ENCODE peak calls at places on chromosomes 11 and 22, in seven cellular contexts. One of them, this sample, is unnamed.

GRCh38 chr11:34623463-34623862 is 2.6 kb downstream of the EHF start:
- DNase-seq in progenitor cell of endocrine pancreas: no peak
- DNase-seq in WERI-Rb-1: no peak
- DNase-seq in cardiac fibroblast: no peak
- DNase-seq in HL-60: no peak
- DNase-seq in IMR-90: no peak
- DNase-seq in endothelial cell of umbilical vein: no peak
- DNase-seq in this sample: no peak

GRCh38 chr11:119896387-119897045 is 167.5 kb upstream of the NECTIN1 start:
- DNase-seq in cardiac fibroblast: no peak
- DNase-seq in endothelial cell of umbilical vein: no peak
- DNase-seq in HL-60: no peak
- DNase-seq in progenitor cell of endocrine pancreas: no peak
- DNase-seq in IMR-90: no peak
- DNase-seq in WERI-Rb-1: no peak
- DNase-seq in this sample: no peak

GRCh38 chr22:20316217-20316843 is 3.5 kb downstream of the DGCR6L start:
- DNase-seq in cardiac fibroblast: no peak
- DNase-seq in endothelial cell of umbilical vein: no peak
- DNase-seq in IMR-90: no peak
- DNase-seq in HL-60: no peak
- DNase-seq in progenitor cell of endocrine pancreas: no peak
- DNase-seq in WERI-Rb-1: no peak
- DNase-seq in this sample: no peak

GRCh38 chr11:64400667-64401066 is 41.7 kb downstream of the RPS6KA4 start:
- DNase-seq in IMR-90: no peak
- DNase-seq in WERI-Rb-1: no peak
- DNase-seq in progenitor cell of endocrine pancreas: no peak
- DNase-seq in endothelial cell of umbilical vein: no peak
- DNase-seq in cardiac fibroblast: no peak
- DNase-seq in HL-60: no peak
- DNase-seq in this sample: no peak

GRCh38 chr11:130839950-130840666 is 76.2 kb downstream of the SNX19 start:
- DNase-seq in endothelial cell of umbilical vein: no peak
- DNase-seq in progenitor cell of endocrine pancreas: no peak
- DNase-seq in WERI-Rb-1: no peak
- DNase-seq in cardiac fibroblast: peak; percentile 87
- DNase-seq in IMR-90: peak; percentile 56
- DNase-seq in HL-60: no peak
- DNase-seq in this sample: no peak

GRCh38 chr22:44703269-44703870 is 1.4 kb downstream of the PRR5 start:
- DNase-seq in IMR-90: no peak
- DNase-seq in WERI-Rb-1: no peak
- DNase-seq in progenitor cell of endocrine pancreas: no peak
- DNase-seq in endothelial cell of umbilical vein: no peak
- DNase-seq in HL-60: no peak
- DNase-seq in cardiac fibroblast: no peak
- DNase-seq in this sample: no peak

GRCh38 chr22:50157976-50158375 is 12.6 kb upstream of the PANX2 start:
- DNase-seq in HL-60: no peak
- DNase-seq in progenitor cell of endocrine pancreas: no peak
- DNase-seq in IMR-90: no peak
- DNase-seq in endothelial cell of umbilical vein: no peak
- DNase-seq in cardiac fibroblast: no peak
- DNase-seq in WERI-Rb-1: no peak
- DNase-seq in this sample: no peak

GRCh38 chr11:77223797-77224196 is 77.7 kb downstream of the GDPD4 start:
- DNase-seq in HL-60: no peak
- DNase-seq in IMR-90: no peak
- DNase-seq in WERI-Rb-1: peak; percentile 89
- DNase-seq in progenitor cell of endocrine pancreas: no peak
- DNase-seq in endothelial cell of umbilical vein: no peak
- DNase-seq in cardiac fibroblast: no peak
- DNase-seq in this sample: no peak

GRCh38 chr11:104653011-104653806 is 245.1 kb downstream of the CASP12 start:
- DNase-seq in endothelial cell of umbilical vein: no peak
- DNase-seq in progenitor cell of endocrine pancreas: no peak
- DNase-seq in cardiac fibroblast: peak; percentile 29
- DNase-seq in WERI-Rb-1: no peak
- DNase-seq in HL-60: peak; percentile 61
- DNase-seq in IMR-90: no peak
- DNase-seq in this sample: no peak

GRCh38 chr11:62770778-62771143 is 435 bp upstream of the TAF6L start:
- DNase-seq in cardiac fibroblast: no peak
- DNase-seq in endothelial cell of umbilical vein: no peak
- DNase-seq in progenitor cell of endocrine pancreas: no peak
- DNase-seq in HL-60: no peak
- DNase-seq in WERI-Rb-1: peak; percentile 26
- DNase-seq in IMR-90: no peak
- DNase-seq in this sample: no peak

GRCh38 chr11:721913-722811 is 16.1 kb downstream of the EPS8L2 start:
- DNase-seq in IMR-90: no peak
- DNase-seq in cardiac fibroblast: no peak
- DNase-seq in HL-60: peak; percentile 39
- DNase-seq in endothelial cell of umbilical vein: no peak
- DNase-seq in WERI-Rb-1: peak; percentile 53
- DNase-seq in progenitor cell of endocrine pancreas: no peak
- DNase-seq in this sample: no peak

GRCh38 chr11:31844351-31844750 is 33.2 kb upstream of the PAX6 start:
- DNase-seq in IMR-90: no peak
- DNase-seq in progenitor cell of endocrine pancreas: no peak
- DNase-seq in cardiac fibroblast: no peak
- DNase-seq in endothelial cell of umbilical vein: no peak
- DNase-seq in HL-60: no peak
- DNase-seq in WERI-Rb-1: no peak
- DNase-seq in this sample: peak; percentile 8

GRCh38 chr11:129440028-129440630 is 64.5 kb downstream of the BARX2 start:
- DNase-seq in IMR-90: no peak
- DNase-seq in endothelial cell of umbilical vein: no peak
- DNase-seq in HL-60: no peak
- DNase-seq in progenitor cell of endocrine pancreas: no peak
- DNase-seq in cardiac fibroblast: no peak
- DNase-seq in WERI-Rb-1: no peak
- DNase-seq in this sample: no peak

GRCh38 chr11:116600930-116601329 is 171.9 kb downstream of the BUD13 start:
- DNase-seq in WERI-Rb-1: peak; percentile 23
- DNase-seq in progenitor cell of endocrine pancreas: no peak
- DNase-seq in endothelial cell of umbilical vein: no peak
- DNase-seq in HL-60: no peak
- DNase-seq in IMR-90: no peak
- DNase-seq in cardiac fibroblast: no peak
- DNase-seq in this sample: no peak

GRCh38 chr22:24803064-24803542 is 2.9 kb upstream of the SGSM1 start:
- DNase-seq in progenitor cell of endocrine pancreas: peak; percentile 62
- DNase-seq in WERI-Rb-1: peak; percentile 71
- DNase-seq in endothelial cell of umbilical vein: peak; percentile 38
- DNase-seq in HL-60: peak; percentile 1
- DNase-seq in cardiac fibroblast: peak; percentile 39
- DNase-seq in IMR-90: peak; percentile 12
- DNase-seq in this sample: no peak

GRCh38 chr11:120184946-120185677 is 25.7 kb upstream of the OAF start:
- DNase-seq in progenitor cell of endocrine pancreas: no peak
- DNase-seq in cardiac fibroblast: peak; percentile 51
- DNase-seq in endothelial cell of umbilical vein: no peak
- DNase-seq in HL-60: no peak
- DNase-seq in IMR-90: peak; percentile 48
- DNase-seq in WERI-Rb-1: no peak
- DNase-seq in this sample: no peak

GRCh38 chr22:37392929-37393328 is 34.4 kb downstream of the ELFN2 start:
- DNase-seq in progenitor cell of endocrine pancreas: no peak
- DNase-seq in IMR-90: no peak
- DNase-seq in WERI-Rb-1: no peak
- DNase-seq in cardiac fibroblast: no peak
- DNase-seq in HL-60: no peak
- DNase-seq in endothelial cell of umbilical vein: no peak
- DNase-seq in this sample: no peak

GRCh38 chr22:40463017-40463631 is 92.7 kb downstream of the SGSM3 start:
- DNase-seq in cardiac fibroblast: no peak
- DNase-seq in progenitor cell of endocrine pancreas: no peak
- DNase-seq in endothelial cell of umbilical vein: no peak
- DNase-seq in HL-60: no peak
- DNase-seq in WERI-Rb-1: no peak
- DNase-seq in IMR-90: no peak
- DNase-seq in this sample: no peak

GRCh38 chr22:29233503-29233902 is 27.8 kb downstream of the EMID1 start:
- DNase-seq in endothelial cell of umbilical vein: no peak
- DNase-seq in cardiac fibroblast: no peak
- DNase-seq in WERI-Rb-1: no peak
- DNase-seq in HL-60: no peak
- DNase-seq in progenitor cell of endocrine pancreas: no peak
- DNase-seq in IMR-90: no peak
- DNase-seq in this sample: no peak

GRCh38 chr11:18493310-18493709 is 33.4 kb downstream of the TSG101 start:
- DNase-seq in endothelial cell of umbilical vein: no peak
- DNase-seq in cardiac fibroblast: no peak
- DNase-seq in IMR-90: no peak
- DNase-seq in WERI-Rb-1: no peak
- DNase-seq in HL-60: no peak
- DNase-seq in progenitor cell of endocrine pancreas: no peak
- DNase-seq in this sample: no peak

GRCh38 chr11:36010010-36010740 is 66.3 kb downstream of the LDLRAD3 start:
- DNase-seq in endothelial cell of umbilical vein: no peak
- DNase-seq in HL-60: no peak
- DNase-seq in IMR-90: peak; percentile 57
- DNase-seq in WERI-Rb-1: no peak
- DNase-seq in progenitor cell of endocrine pancreas: no peak
- DNase-seq in cardiac fibroblast: peak; percentile 48
- DNase-seq in this sample: no peak

GRCh38 chr22:23651676-23652075 is 19.6 kb upstream of the DRICH1 start:
- DNase-seq in endothelial cell of umbilical vein: no peak
- DNase-seq in cardiac fibroblast: no peak
- DNase-seq in IMR-90: no peak
- DNase-seq in WERI-Rb-1: no peak
- DNase-seq in HL-60: no peak
- DNase-seq in progenitor cell of endocrine pancreas: no peak
- DNase-seq in this sample: no peak

GRCh38 chr22:41474878-41475451 is 6.0 kb downstream of the ACO2 start:
- DNase-seq in progenitor cell of endocrine pancreas: no peak
- DNase-seq in cardiac fibroblast: no peak
- DNase-seq in HL-60: no peak
- DNase-seq in WERI-Rb-1: no peak
- DNase-seq in IMR-90: no peak
- DNase-seq in endothelial cell of umbilical vein: no peak
- DNase-seq in this sample: no peak

GRCh38 chr22:41468381-41469217 is at the start of the genes ACO2 and PHF5A:
- DNase-seq in IMR-90: peak; percentile 97
- DNase-seq in HL-60: peak; percentile 97
- DNase-seq in cardiac fibroblast: peak; percentile 98
- DNase-seq in progenitor cell of endocrine pancreas: peak; percentile 96
- DNase-seq in endothelial cell of umbilical vein: peak; percentile 99
- DNase-seq in WERI-Rb-1: peak; percentile 97
- DNase-seq in this sample: peak; percentile 95

GRCh38 chr22:41471606-41472005 is 2.7 kb downstream of the ACO2 start:
- DNase-seq in WERI-Rb-1: no peak
- DNase-seq in HL-60: no peak
- DNase-seq in endothelial cell of umbilical vein: no peak
- DNase-seq in IMR-90: no peak
- DNase-seq in cardiac fibroblast: no peak
- DNase-seq in progenitor cell of endocrine pancreas: no peak
- DNase-seq in this sample: no peak

GRCh38 chr22:41469218-41469851 is 418 bp downstream of the ACO2 start:
- DNase-seq in endothelial cell of umbilical vein: no peak
- DNase-seq in HL-60: peak; percentile 61
- DNase-seq in progenitor cell of endocrine pancreas: no peak
- DNase-seq in IMR-90: no peak
- DNase-seq in cardiac fibroblast: no peak
- DNase-seq in WERI-Rb-1: peak; percentile 23
- DNase-seq in this sample: no peak
- TF ChIP-seq CTCF in endothelial cell of umbilical vein: no peak
- TF ChIP-seq CTCF in HL-60: no peak
- TF ChIP-seq CTCF in progenitor cell of endocrine pancreas: no peak
- TF ChIP-seq CTCF in IMR-90: no peak
- TF ChIP-seq CTCF in cardiac fibroblast: no peak
- TF ChIP-seq CTCF in WERI-Rb-1: no peak
- TF ChIP-seq CTCF in this sample: no peak

DNA sequence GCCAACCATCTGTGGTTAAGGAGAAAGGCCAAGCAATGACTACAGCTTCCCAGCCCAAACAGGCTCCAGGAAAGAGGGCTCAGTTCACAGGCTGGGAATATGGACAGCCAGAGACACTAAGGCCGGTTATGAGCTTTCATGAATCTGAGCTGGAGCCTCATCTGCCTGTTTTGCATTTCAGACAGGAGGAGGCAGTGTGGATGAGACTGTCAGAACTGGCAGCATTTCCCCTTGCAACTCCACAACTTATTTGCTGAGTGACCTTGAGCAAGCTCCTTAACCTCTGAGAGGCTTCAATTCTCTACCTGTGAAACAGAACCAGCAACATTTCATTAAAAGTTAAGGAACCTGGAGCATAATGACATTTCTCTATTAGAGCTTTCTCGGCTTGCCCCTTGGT is 264.0 kb downstream of the ETS1 start:
- DNase-seq in progenitor cell of endocrine pancreas: no peak
- DNase-seq in cardiac fibroblast: peak; percentile 60
- DNase-seq in endothelial cell of umbilical vein: peak; percentile 23
- DNase-seq in HL-60: no peak
- DNase-seq in IMR-90: peak; percentile 48
- DNase-seq in WERI-Rb-1: peak; percentile 22
- DNase-seq in this sample: no peak
- TF ChIP-seq CTCF in progenitor cell of endocrine pancreas: no peak
- TF ChIP-seq CTCF in cardiac fibroblast: peak; percentile 49
- TF ChIP-seq CTCF in endothelial cell of umbilical vein: no peak
- TF ChIP-seq CTCF in HL-60: no peak
- TF ChIP-seq CTCF in IMR-90: peak; percentile 48
- TF ChIP-seq CTCF in WERI-Rb-1: peak; percentile 55
- TF ChIP-seq CTCF in this sample: peak; percentile 43

GRCh38 chr11:102451693-102452460 is 688 bp downstream of the TMEM123 start:
- DNase-seq in cardiac fibroblast: peak; percentile 36
- DNase-seq in WERI-Rb-1: peak; percentile 41
- DNase-seq in progenitor cell of endocrine pancreas: peak; percentile 48
- DNase-seq in endothelial cell of umbilical vein: peak; percentile 70
- DNase-seq in HL-60: no peak
- DNase-seq in IMR-90: peak; percentile 28
- DNase-seq in this sample: no peak
- TF ChIP-seq CTCF in cardiac fibroblast: no peak
- TF ChIP-seq CTCF in WERI-Rb-1: peak; percentile 24
- TF ChIP-seq CTCF in progenitor cell of endocrine pancreas: peak; percentile 25
- TF ChIP-seq CTCF in endothelial cell of umbilical vein: no peak
- TF ChIP-seq CTCF in HL-60: no peak
- TF ChIP-seq CTCF in IMR-90: peak; percentile 17
- TF ChIP-seq CTCF in this sample: peak; percentile 17

DNA sequence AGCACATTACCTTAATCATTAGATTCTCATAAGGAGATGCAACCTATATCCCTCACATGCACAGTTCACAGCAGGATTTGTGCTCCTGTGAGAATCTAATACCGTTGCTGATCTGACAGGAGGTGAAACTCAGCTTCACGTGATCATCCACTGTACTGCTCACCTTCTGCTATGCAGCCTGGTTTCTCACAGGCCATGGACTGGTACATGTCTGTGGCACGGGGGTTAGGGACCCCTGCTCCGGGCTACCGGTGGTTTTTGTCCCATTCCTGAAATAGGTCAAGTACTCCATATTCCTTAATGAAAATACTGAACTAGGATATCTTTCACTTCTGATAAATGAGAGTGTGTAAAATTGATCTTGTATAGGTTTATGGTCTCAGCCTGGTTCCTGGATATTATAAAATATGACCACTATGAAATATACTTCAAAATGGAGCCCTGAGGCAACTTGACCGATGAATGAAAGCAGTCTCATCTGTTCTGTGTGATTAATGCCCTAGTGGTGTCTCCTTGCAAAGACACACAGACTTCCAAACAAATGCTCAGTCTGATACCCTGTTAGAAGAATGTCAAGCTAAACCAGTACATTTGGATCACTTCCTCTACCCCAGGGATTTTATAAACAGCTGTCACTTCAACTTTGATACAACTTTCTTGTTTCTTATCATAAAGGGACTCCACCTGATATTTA is 492.9 kb upstream of the ANO3 start:
- DNase-seq in progenitor cell of endocrine pancreas: no peak
- DNase-seq in endothelial cell of umbilical vein: no peak
- DNase-seq in IMR-90: no peak
- DNase-seq in WERI-Rb-1: no peak
- DNase-seq in HL-60: no peak
- DNase-seq in cardiac fibroblast: no peak
- DNase-seq in this sample: no peak
- TF ChIP-seq CTCF in progenitor cell of endocrine pancreas: no peak
- TF ChIP-seq CTCF in endothelial cell of umbilical vein: no peak
- TF ChIP-seq CTCF in IMR-90: no peak
- TF ChIP-seq CTCF in WERI-Rb-1: peak; percentile 15
- TF ChIP-seq CTCF in HL-60: no peak
- TF ChIP-seq CTCF in cardiac fibroblast: no peak
- TF ChIP-seq CTCF in this sample: no peak